ENCODE peak calls at places on chromosomes 11 and 22, in seven cellular contexts. D, I, R, S, F, H and B are unnamed samples. For H3K27me3, the result is how much of the 10 kb centered on the place peaks cover.

GRCh38 chr11:67548555-67549110 is 25.4 kb upstream of the CABP2 start:
- DNase-seq in D (peak), I (no peak), R (no peak), S (no peak), F (no peak), H (no peak), B (no peak)

GRCh38 chr11:103673773-103674172 is 362.7 kb upstream of the DDI1 start:
- DNase-seq in D (no peak), I (peak), R (no peak), S (no peak), F (no peak), H (no peak), B (no peak)

GRCh38 chr22:40524392-40525249 is 111.9 kb downstream of the MRTFA start:
- DNase-seq in D (no peak), I (peak), R (no peak), S (no peak), F (no peak), H (no peak), B (no peak)

GRCh38 chr11:36622431-36623136 is 24.5 kb upstream of the RAG2 start:
- DNase-seq in D (no peak), I (peak), R (peak), S (no peak), F (no peak), H (no peak), B (no peak)

GRCh38 chr22:50564289-50564688 is 1.6 kb upstream of the SYCE3 start:
- DNase-seq in D (no peak), I (no peak), R (no peak), S (no peak), F (no peak), H (no peak), B (no peak)

GRCh38 chr22:29870574-29870973 is 12.4 kb upstream of the MTMR3 start:
- DNase-seq in D (no peak), I (no peak), R (no peak), S (no peak), F (no peak), H (no peak), B (no peak)

GRCh38 chr22:24028533-24028932 is 17.4 kb downstream of the CABIN1 start:
- DNase-seq in D (no peak), I (no peak), R (no peak), S (no peak), F (no peak), H (no peak), B (no peak)

GRCh38 chr11:27471067-27471587 is 1.5 kb downstream of the LGR4 start:
- DNase-seq in D (no peak), I (no peak), R (peak), S (peak), F (peak), H (no peak), B (no peak)

GRCh38 chr11:62694455-62695167 is 5.3 kb upstream of the LRRN4CL start:
- DNase-seq in D (peak), I (peak), R (peak), S (peak), F (peak), H (no peak), B (peak)

GRCh38 chr11:65169164-65169641 is 830 bp upstream of the SPDYC start:
- DNase-seq in D (no peak), I (peak), R (no peak), S (no peak), F (no peak), H (no peak), B (no peak)

GRCh38 chr22:43433451-43433850 is 21.6 kb downstream of the MPPED1 start:
- DNase-seq in D (no peak), I (no peak), R (no peak), S (no peak), F (no peak), H (no peak), B (no peak)

GRCh38 chr11:120568572-120569307 is 57.2 kb downstream of the GRIK4 start:
- DNase-seq in D (no peak), I (no peak), R (no peak), S (no peak), F (no peak), H (no peak), B (no peak)

GRCh38 chr11:62125881-62126280 is 2.1 kb downstream of the INCENP start:
- DNase-seq in D (no peak), I (no peak), R (peak), S (no peak), F (no peak), H (no peak), B (no peak)

GRCh38 chr22:50059185-50059880 is 1.2 kb upstream of the TTLL8 start:
- DNase-seq in D (peak), I (peak), R (no peak), S (no peak), F (no peak), H (no peak), B (no peak)

GRCh38 chr22:40211481-40212052 is 33.8 kb downstream of the TNRC6B start:
- DNase-seq in D (no peak), I (no peak), R (no peak), S (no peak), F (no peak), H (no peak), B (no peak)

GRCh38 chr11:61489833-61490585 is 18.5 kb upstream of the LRRC10B start:
- DNase-seq in D (peak), I (peak), R (peak), S (no peak), F (no peak), H (no peak), B (no peak)

GRCh38 chr22:23831781-23832180 is 7.0 kb downstream of the DERL3 start:
- DNase-seq in D (peak), I (no peak), R (no peak), S (no peak), F (no peak), H (peak), B (no peak)

GRCh38 chr11:14954581-14954980 is 17.6 kb downstream of the CALCA start:
- DNase-seq in D (no peak), I (no peak), R (no peak), S (no peak), F (no peak), H (no peak), B (no peak)

GRCh38 chr11:122197055-122197987 is 81.3 kb upstream of the BLID start:
- DNase-seq in D (no peak), I (peak), R (no peak), S (no peak), F (no peak), H (no peak), B (peak)

GRCh38 chr11:198236-198806 is 5.4 kb downstream of the SCGB1C1 start:
- DNase-seq in D (peak), I (no peak), R (peak), S (no peak), F (peak), H (no peak), B (no peak)

GRCh38 chr22:50481440-50482106 is at the start of gene ADM2:
- DNase-seq in D (no peak), I (no peak), R (no peak), S (peak), F (peak), H (no peak), B (no peak)

GRCh38 chr11:108966978-108967377 is 302.1 kb downstream of the DDX10 start:
- DNase-seq in D (no peak), I (no peak), R (no peak), S (no peak), F (no peak), H (no peak), B (no peak)

GRCh38 chr22:49660321-49660720 is 167.4 kb downstream of the BRD1 start:
- DNase-seq in D (no peak), I (no peak), R (no peak), S (no peak), F (no peak), H (peak), B (no peak)

GRCh38 chr22:40567626-40568328 is 68.7 kb downstream of the MRTFA start:
- DNase-seq in D (no peak), I (no peak), R (no peak), S (no peak), F (no peak), H (no peak), B (no peak)

GRCh38 chr11:353315-353857 is 15.9 kb upstream of the B4GALNT4 start:
- DNase-seq in D (peak), I (peak), R (peak), S (peak), F (no peak), H (peak), B (peak)

GRCh38 chr22:21778705-21779363 is 43.2 kb upstream of the YPEL1 start:
- DNase-seq in D (no peak), I (peak), R (peak), S (no peak), F (no peak), H (no peak), B (no peak)

GRCh38 chr11:2093575-2094353 is 45.4 kb downstream of the IGF2 start:
- DNase-seq in D (peak), I (no peak), R (peak), S (peak), F (no peak), H (peak), B (no peak)

GRCh38 chr11:18590573-18590972 is 2.0 kb upstream of the UEVLD start:
- DNase-seq in D (no peak), I (no peak), R (no peak), S (no peak), F (no peak), H (no peak), B (no peak)

GRCh38 chr11:107770546-107770945 is 58.7 kb upstream of the SLN start:
- DNase-seq in D (no peak), I (peak), R (no peak), S (no peak), F (no peak), H (no peak), B (no peak)

GRCh38 chr22:35383679-35384071 is 2.8 kb downstream of the HMOX1 start:
- DNase-seq in D (no peak), I (no peak), R (no peak), S (no peak), F (no peak), H (no peak), B (no peak)
- H3K4me3 ChIP-seq in D (peak), I (no peak), R (no peak), S (no peak), F (no peak), H (no peak), B (peak)

DNA sequence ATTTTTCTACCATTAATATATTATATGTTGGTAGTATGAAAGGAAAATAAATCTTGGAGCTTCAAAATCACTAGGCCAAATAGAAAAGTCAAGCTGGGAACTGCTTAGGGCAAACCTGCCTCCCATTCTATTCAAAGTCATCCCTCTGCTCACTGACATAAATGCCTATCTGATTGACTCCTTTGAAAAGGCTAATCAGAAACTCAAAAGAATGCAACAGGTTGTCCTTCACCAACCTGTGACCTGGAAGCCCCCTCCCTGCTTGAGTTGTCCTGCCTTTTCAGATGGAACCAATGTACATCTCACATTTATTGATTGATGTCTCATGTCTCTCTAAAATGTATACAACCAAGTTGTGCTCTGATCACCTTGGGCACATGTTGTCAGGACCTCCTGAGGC is 3.2 kb upstream of the TRIM34 start:
- DNase-seq in D (no peak), I (no peak), R (no peak), S (no peak), F (no peak), H (no peak), B (no peak)
- H3K27me3 ChIP-seq in D (under half), I (under half), R (under half), S (under half), F (under half), H (under half), B (under half)

DNA sequence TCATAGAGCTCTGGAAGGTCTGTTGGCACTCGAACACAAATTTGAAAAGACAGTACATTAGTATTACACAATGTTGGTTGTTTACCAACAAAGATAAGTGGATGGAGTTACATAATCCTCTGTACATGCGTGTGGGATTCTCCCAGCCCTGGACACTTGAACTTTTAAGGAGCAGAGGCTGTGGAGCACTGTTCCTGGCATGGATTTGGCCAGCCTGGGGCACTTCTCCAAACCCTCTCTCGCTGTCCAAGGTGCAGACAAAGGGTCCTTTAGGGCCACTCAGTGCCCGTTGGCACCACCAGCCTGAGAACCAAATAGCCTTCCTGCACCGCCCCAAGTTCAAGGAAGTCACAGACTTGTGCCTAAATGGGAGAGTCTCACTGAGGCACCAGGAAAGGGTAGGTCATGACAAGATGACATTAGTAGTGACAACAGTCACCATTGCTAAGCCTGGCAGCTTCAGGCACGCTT is 1.6 kb upstream of the ANO1 start:
- DNase-seq in D (no peak), I (no peak), R (no peak), S (no peak), F (peak), H (peak), B (peak)
- TF ChIP-seq POLR2A in D (no peak), I (no peak), R (no peak), S (no peak), F (no peak), H (no peak), B (no peak)

DNA sequence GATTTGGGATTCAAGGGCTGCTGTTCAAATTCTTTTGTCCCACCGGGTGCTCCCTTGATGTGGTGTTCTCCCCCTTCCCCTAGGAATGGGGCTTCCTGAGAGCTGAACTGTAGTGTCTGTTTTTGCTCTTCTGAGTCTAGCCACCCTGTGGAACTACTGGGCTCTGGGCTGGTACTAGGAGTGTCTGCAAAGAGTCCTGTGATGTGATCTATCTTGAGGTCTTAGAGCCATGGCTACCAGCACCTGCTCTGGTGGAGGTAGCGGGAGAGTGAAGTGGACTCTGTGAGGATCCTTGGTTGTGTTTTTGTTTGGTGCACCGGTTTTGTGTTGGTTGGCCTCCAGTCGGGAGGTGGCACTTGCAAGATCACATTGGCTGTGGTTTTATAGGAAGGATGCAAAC is 46.2 kb downstream of the OR2AT4 start:
- DNase-seq in D (no peak), I (no peak), R (no peak), S (no peak), F (no peak), H (no peak), B (no peak)
- H3K4me3 ChIP-seq in D (no peak), I (no peak), R (no peak), S (no peak), F (no peak), H (no peak), B (no peak)

GRCh38 chr22:27100789-27101188 is 443.4 kb downstream of the MIAT start:
- DNase-seq in D (no peak), I (peak), R (no peak), S (no peak), F (no peak), H (no peak), B (no peak)
- H3K27me3 ChIP-seq in D (under half), I (under half), R (under half), S (under half), F (under half), H (under half), B (under half)

DNA sequence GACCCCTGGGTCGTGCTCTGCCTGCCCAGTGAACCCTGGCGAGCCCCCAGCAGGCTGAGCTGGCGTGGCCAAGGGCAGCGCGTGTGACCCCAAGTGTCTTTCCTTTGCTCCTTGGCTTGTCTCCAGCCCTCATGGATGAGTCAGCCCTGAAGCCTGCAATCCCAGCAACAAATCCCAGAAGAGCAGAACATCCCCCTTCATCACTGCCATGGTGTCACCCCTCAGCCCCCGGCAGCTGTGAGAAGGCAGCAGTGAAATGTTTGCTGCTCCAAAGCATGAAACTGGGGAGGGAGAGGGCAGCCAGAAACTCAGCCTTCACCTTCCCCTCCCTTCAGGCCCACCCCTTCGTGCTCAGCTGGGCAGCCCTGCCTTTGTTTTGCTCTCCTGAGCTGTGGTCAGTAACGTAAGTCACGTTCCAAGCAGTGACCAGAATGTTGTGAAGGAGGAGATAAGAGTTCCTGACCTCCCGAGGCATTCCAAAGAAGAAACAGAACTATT is 29.8 kb downstream of the ADAMTS15 start:
- DNase-seq in D (no peak), I (peak), R (peak), S (no peak), F (no peak), H (no peak), B (peak)
- TF ChIP-seq POLR2A in D (no peak), I (no peak), R (no peak), S (no peak), F (no peak), H (no peak), B (no peak)

GRCh38 chr22:17845790-17846189 is 71.5 kb upstream of the BID start:
- DNase-seq in D (no peak), I (no peak), R (no peak), S (no peak), F (no peak), H (no peak), B (peak)
- H3K4me3 ChIP-seq in D (no peak), I (no peak), R (no peak), S (no peak), F (no peak), H (peak), B (no peak)

GRCh38 chr11:68667511-68668253 is 16.7 kb upstream of the GAL start:
- DNase-seq in D (peak), I (no peak), R (no peak), S (no peak), F (no peak), H (no peak), B (no peak)
- H3K27me3 ChIP-seq in D (under half), I (under half), R (under half), S (under half), F (under half), H (under half), B (under half)